ENCODE peak calls at places on chromosomes 6 and 20, in five cellular contexts. N is ascending aorta, U is hepatocyte, B is stomach, V is A549. P is an unnamed sample.

GRCh38 chr6:107704377-107705013 is 119.6 kb downstream of the SCML4 start:
- DNase-seq in N (no peak), U (peak; percentile 72), B (no peak), V (peak; percentile 9), P (no peak)

GRCh38 chr20:64156136-64156885 is 7.9 kb upstream of the MYT1 start:
- DNase-seq in N (no peak), U (no peak), B (no peak), V (no peak), P (peak; percentile 80)

GRCh38 chr6:16129623-16130243 is 847 bp downstream of the MYLIP start:
- DNase-seq in N (no peak), U (no peak), B (peak; percentile 52), V (peak; percentile 5), P (no peak)

GRCh38 chr6:131877999-131878789 is 70.4 kb downstream of the ENPP1 start:
- DNase-seq in N (no peak), U (no peak), B (no peak), V (no peak), P (no peak)

GRCh38 chr20:19974621-19975435 is 42.3 kb upstream of the NAA20 start:
- DNase-seq in N (peak; percentile 96), U (peak; percentile 85), B (peak; percentile 88), V (peak; percentile 89), P (peak; percentile 89)

GRCh38 chr6:83711958-83712357 is 3.1 kb upstream of the SNAP91 start:
- DNase-seq in N (no peak), U (no peak), B (no peak), V (no peak), P (no peak)

GRCh38 chr6:10381133-10381829 is 33.6 kb downstream of the TFAP2A start:
- DNase-seq in N (no peak), U (peak; percentile 37), B (no peak), V (no peak), P (no peak)

GRCh38 chr6:64985726-64986125 is 721.3 kb downstream of the EYS start:
- DNase-seq in N (no peak), U (no peak), B (no peak), V (no peak), P (no peak)

GRCh38 chr6:32763417-32763816 is at the start of gene HLA-DQB2:
- DNase-seq in N (no peak), U (no peak), B (no peak), V (no peak), P (no peak)

GRCh38 chr20:57826731-57827287 is 117.0 kb upstream of the PMEPA1 start:
- DNase-seq in N (no peak), U (no peak), B (no peak), V (no peak), P (peak; percentile 71)

GRCh38 chr6:3997144-3997770 is 81.7 kb downstream of the FAM217A start:
- DNase-seq in N (no peak), U (no peak), B (no peak), V (no peak), P (no peak)

GRCh38 chr6:161188547-161189465 is 85.1 kb downstream of the AGPAT4 start:
- DNase-seq in N (no peak), U (no peak), B (no peak), V (no peak), P (no peak)

GRCh38 chr20:9359561-9360308 is 154.7 kb upstream of the LAMP5 start:
- DNase-seq in N (no peak), U (peak; percentile 71), B (peak; percentile 38), V (peak; percentile 60), P (no peak)

GRCh38 chr6:100846276-100846675 is 34.9 kb downstream of the ASCC3 start:
- DNase-seq in N (no peak), U (no peak), B (no peak), V (no peak), P (no peak)

GRCh38 chr6:137661601-137662000 is 167.4 kb upstream of the OLIG3 start:
- DNase-seq in N (no peak), U (no peak), B (no peak), V (no peak), P (no peak)

GRCh38 chr6:138428943-138429616 is 25.1 kb downstream of the HEBP2 start:
- DNase-seq in N (no peak), U (peak; percentile 69), B (no peak), V (peak; percentile 25), P (no peak)

GRCh38 chr20:34022154-34022842 is 28.6 kb downstream of the RALY start:
- DNase-seq in N (no peak), U (peak; percentile 12), B (no peak), V (peak; percentile 78), P (no peak)

GRCh38 chr20:63015665-63016361 is 9.0 kb upstream of the BHLHE23 start:
- DNase-seq in N (no peak), U (no peak), B (no peak), V (no peak), P (peak; percentile 84)

GRCh38 chr20:7841967-7842301 is 98.3 kb downstream of the HAO1 start:
- DNase-seq in N (peak; percentile 77), U (peak; percentile 38), B (no peak), V (peak; percentile 34), P (peak; percentile 83)

GRCh38 chr6:170147832-170148708 is 142.8 kb downstream of the DLL1 start:
- DNase-seq in N (no peak), U (no peak), B (no peak), V (no peak), P (no peak)
- H3K4me3 ChIP-seq in N (no peak overlapping the region), U (no peak overlapping the region), B (no peak overlapping the region), V (no peak overlapping the region), P (no peak overlapping the region)

GRCh38 chr6:169489642-169490408 is 212.0 kb downstream of the WDR27 start:
- DNase-seq in N (no peak), U (no peak), B (no peak), V (no peak), P (no peak)
- TF ChIP-seq CTCF in N (no peak), U (no peak), B (no peak), V (no peak), P (no peak)

GRCh38 chr6:97497713-97498331 is 214.8 kb upstream of the MMS22L start:
- DNase-seq in N (peak; percentile 65), U (peak; percentile 85), B (peak; percentile 62), V (peak; percentile 3), P (no peak)

GRCh38 chr6:97501875-97502274 is 218.9 kb upstream of the MMS22L start:
- DNase-seq in N (no peak), U (no peak), B (no peak), V (no peak), P (no peak)
- H3K4me3 ChIP-seq in N (no peak overlapping the region), U (no peak overlapping the region), B (no peak overlapping the region), V (no peak overlapping the region), P (no peak overlapping the region)

GRCh38 chr20:52864895-52865590 is 107.1 kb upstream of the TSHZ2 start:
- DNase-seq in N (no peak), U (no peak), B (no peak), V (no peak), P (no peak)

GRCh38 chr20:52869276-52869675 is 102.9 kb upstream of the TSHZ2 start:
- DNase-seq in N (no peak), U (no peak), B (no peak), V (no peak), P (no peak)

GRCh38 chr20:52874241-52874640 is 97.9 kb upstream of the TSHZ2 start:
- DNase-seq in N (no peak), U (no peak), B (no peak), V (no peak), P (no peak)

DNA sequence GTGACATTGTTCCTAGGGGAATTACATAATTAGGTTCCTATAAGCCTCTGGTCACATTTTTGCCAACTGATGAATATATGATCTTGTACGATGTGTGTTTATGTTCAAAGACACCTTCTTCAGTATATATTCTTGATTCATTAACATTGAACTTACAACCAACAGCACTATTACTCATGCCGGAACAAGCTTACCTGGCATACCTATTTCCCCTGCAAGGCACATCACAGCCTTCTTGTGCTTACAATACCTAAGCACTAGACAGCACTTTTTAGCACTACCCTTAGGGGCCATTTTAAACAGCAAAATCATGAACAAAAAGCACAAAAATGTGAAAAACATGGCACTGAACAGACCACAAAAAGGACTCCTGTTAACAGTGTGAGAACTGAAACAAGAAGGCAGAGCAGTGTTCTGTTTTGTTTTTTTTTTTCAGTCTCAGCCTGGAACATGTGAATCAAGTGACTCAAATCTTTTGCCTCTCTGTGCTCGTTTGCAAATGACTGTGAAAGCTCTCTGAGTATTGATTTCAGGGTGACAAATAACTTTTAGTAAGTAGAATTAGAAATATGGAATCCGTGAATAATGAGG is 102.4 kb upstream of the TSHZ2 start:
- DNase-seq in N (no peak), U (no peak), B (no peak), V (no peak), P (no peak)
- TF ChIP-seq CTCF in N (no peak), U (no peak), B (no peak), V (no peak), P (no peak)

GRCh38 chr20:15556869-15557268 is 1016.4 kb downstream of the KIF16B start:
- DNase-seq in N (no peak), U (no peak), B (no peak), V (no peak), P (no peak)
- H3K4me3 ChIP-seq in N (no peak overlapping the region), U (no peak overlapping the region), B (no peak overlapping the region), V (no peak overlapping the region), P (no peak overlapping the region)